ENCODE peak calls at places on chromosomes 5 and 9, in nine cellular contexts. P is heart left ventricle; O is fibroblast of lung; D is CD8-positive, alpha-beta T cell; Q is heart right ventricle; M is effector memory CD4-positive, alpha-beta T cell; U is body of pancreas; B is CD4-positive, alpha-beta T cell; J is dorsolateral prefrontal cortex. R is an unnamed sample.

GRCh38 chr5:5313081-5313736 is 109.3 kb upstream of the ICE1 start:
- DNase-seq in P (no peak), O (no peak), D (no peak), Q (no peak), M (no peak), U (peak; percentile 36), B (no peak), J (no peak), R (no peak)

GRCh38 chr9:131530546-131530929 is 525 bp downstream of the UCK1 start:
- DNase-seq in P (no peak), O (no peak), D (no peak), Q (no peak), M (no peak), U (peak; percentile 44), B (no peak), J (no peak), R (no peak)

GRCh38 chr9:109477269-109478203 is 20.6 kb downstream of the PTPN3 start:
- DNase-seq in P (no peak), O (no peak), D (no peak), Q (no peak), M (no peak), U (peak; percentile 97), B (no peak), J (no peak), R (no peak)

GRCh38 chr9:130239741-130240241 is 25.8 kb upstream of the HMCN2 start:
- DNase-seq in P (no peak), O (peak; percentile 14), D (no peak), Q (no peak), M (no peak), U (no peak), B (no peak), J (no peak), R (no peak)

GRCh38 chr5:122291000-122291592 is 20.9 kb upstream of the SNCAIP start:
- DNase-seq in P (no peak), O (no peak), D (no peak), Q (no peak), M (no peak), U (no peak), B (no peak), J (no peak), R (no peak)

GRCh38 chr5:179125789-179126505 is 65.8 kb downstream of the ZNF354C start:
- DNase-seq in P (no peak), O (no peak), D (no peak), Q (no peak), M (no peak), U (no peak), B (no peak), J (no peak), R (no peak)

GRCh38 chr5:14871084-14871572 is 450 bp downstream of the ANKH start:
- DNase-seq in P (peak; percentile 74), O (no peak), D (peak; percentile 34), Q (peak; percentile 34), M (no peak), U (peak; percentile 27), B (peak; percentile 11), J (peak; percentile 27), R (peak; percentile 14)

GRCh38 chr9:13279284-13280162 is at the start of gene MPDZ:
- DNase-seq in P (peak; percentile 83), O (peak; percentile 67), D (no peak), Q (peak; percentile 73), M (no peak), U (peak; percentile 57), B (no peak), J (peak; percentile 56), R (peak; percentile 68)

GRCh38 chr9:4196376-4196775 is 103.5 kb downstream of the GLIS3 start:
- DNase-seq in P (no peak), O (no peak), D (no peak), Q (no peak), M (no peak), U (no peak), B (no peak), J (no peak), R (no peak)

GRCh38 chr9:16344343-16344742 is 526.1 kb downstream of the BNC2 start:
- DNase-seq in P (no peak), O (peak; percentile 79), D (no peak), Q (no peak), M (no peak), U (no peak), B (no peak), J (no peak), R (no peak)

GRCh38 chr9:504921-505821 is 290.5 kb downstream of the DOCK8 start:
- DNase-seq in P (peak; percentile 68), O (no peak), D (peak; percentile 12), Q (peak; percentile 45), M (no peak), U (peak; percentile 28), B (peak; percentile 2), J (no peak), R (peak; percentile 7)

GRCh38 chr5:150636391-150637244 is 3.8 kb upstream of the SYNPO start:
- DNase-seq in P (peak; percentile 28), O (peak; percentile 58), D (no peak), Q (no peak), M (no peak), U (peak; percentile 68), B (no peak), J (no peak), R (no peak)

GRCh38 chr5:40680741-40681350 is 1.1 kb downstream of the PTGER4 start:
- DNase-seq in P (peak; percentile 65), O (peak; percentile 61), D (peak; percentile 54), Q (peak; percentile 27), M (peak; percentile 33), U (peak; percentile 45), B (peak; percentile 28), J (no peak), R (no peak)

DNA sequence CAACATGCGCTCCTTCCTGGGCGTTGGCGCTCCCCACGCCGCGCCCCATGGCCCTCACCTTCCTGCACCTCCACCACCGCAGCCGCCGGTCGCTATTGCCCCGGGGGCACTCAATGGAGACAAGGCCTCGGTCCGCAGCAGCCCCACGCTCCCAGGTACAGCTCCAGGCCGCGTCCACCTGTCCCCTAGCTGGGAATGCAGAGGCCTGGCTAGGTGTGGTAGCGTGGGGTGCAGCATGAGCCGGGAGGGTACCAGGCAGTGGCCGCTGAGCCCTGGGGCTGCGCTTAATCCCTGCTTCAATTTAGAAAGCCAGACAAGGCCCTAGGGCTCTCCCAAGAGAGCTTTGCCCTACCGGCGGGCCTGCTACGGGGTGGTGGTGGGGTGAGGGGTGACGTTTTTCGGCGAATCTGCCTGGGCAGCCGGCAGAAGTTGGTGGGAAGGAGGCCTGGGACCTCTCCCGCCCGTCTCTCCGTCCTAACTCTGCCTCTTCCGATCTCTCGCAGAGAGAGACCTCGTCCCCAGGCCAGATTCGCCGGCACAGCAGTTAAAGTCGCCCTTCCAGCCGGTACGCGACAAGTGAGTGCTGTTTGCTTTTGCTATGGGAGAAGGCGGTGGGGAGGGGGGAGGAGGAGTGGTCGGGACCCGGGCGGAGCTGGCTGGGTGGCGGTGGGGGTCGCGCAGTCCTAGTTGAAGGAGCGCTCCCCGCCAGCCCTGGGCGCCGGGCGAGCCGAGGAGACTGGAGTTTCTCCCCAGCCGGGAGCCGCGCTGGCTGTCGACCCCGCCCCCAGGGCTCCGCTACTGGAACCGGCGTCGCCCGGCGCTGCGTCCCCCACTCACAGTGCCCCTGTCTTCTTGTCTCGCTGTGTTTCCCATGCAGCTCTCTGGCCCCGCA is 4.7 kb downstream of the IRX1 start:
- DNase-seq in P (peak; percentile 56), O (no peak), D (no peak), Q (no peak), M (no peak), U (no peak), B (no peak), J (no peak), R (no peak)
- H3K27ac ChIP-seq in P (no peak overlapping the region), O (no peak overlapping the region), D (no peak overlapping the region), Q (no peak overlapping the region), M (no peak overlapping the region), U (no peak overlapping the region), B (no peak overlapping the region), J (no peak overlapping the region), R (no peak overlapping the region)

GRCh38 chr5:997001-997474 is 11.6 kb upstream of the NKD2 start:
- DNase-seq in P (peak; percentile 65), O (no peak), D (no peak), Q (peak; percentile 29), M (no peak), U (peak; percentile 36), B (no peak), J (no peak), R (no peak)
- H3K27ac ChIP-seq in P (no peak overlapping the region), O (no peak overlapping the region), D (no peak overlapping the region), Q (peak overlapping the region; percentile 74), M (no peak overlapping the region), U (peak overlapping the region; percentile 38), B (no peak overlapping the region), J (no peak overlapping the region), R (no peak overlapping the region)

GRCh38 chr5:74391410-74391809 is 249.1 kb downstream of the ENC1 start:
- DNase-seq in P (no peak), O (peak; percentile 71), D (no peak), Q (no peak), M (no peak), U (no peak), B (no peak), J (no peak), R (no peak)

GRCh38 chr5:74393943-74394342 is 246.6 kb downstream of the ENC1 start:
- DNase-seq in P (no peak), O (no peak), D (no peak), Q (no peak), M (no peak), U (no peak), B (no peak), J (no peak), R (no peak)

GRCh38 chr5:74394543-74394923 is 246.0 kb downstream of the ENC1 start:
- DNase-seq in P (no peak), O (no peak), D (no peak), Q (no peak), M (no peak), U (no peak), B (no peak), J (no peak), R (no peak)

GRCh38 chr5:74390822-74391221 is 249.7 kb downstream of the ENC1 start:
- DNase-seq in P (no peak), O (no peak), D (no peak), Q (no peak), M (no peak), U (no peak), B (no peak), J (no peak), R (no peak)

GRCh38 chr5:74392698-74393431 is 247.7 kb downstream of the ENC1 start:
- DNase-seq in P (no peak), O (peak; percentile 38), D (no peak), Q (no peak), M (no peak), U (no peak), B (no peak), J (no peak), R (no peak)
- H3K27ac ChIP-seq in P (no peak overlapping the region), O (no peak overlapping the region), D (no peak overlapping the region), Q (no peak overlapping the region), M (no peak overlapping the region), U (no peak overlapping the region), B (no peak overlapping the region), J (peak overlapping the region; percentile 72), R (no peak overlapping the region)

DNA sequence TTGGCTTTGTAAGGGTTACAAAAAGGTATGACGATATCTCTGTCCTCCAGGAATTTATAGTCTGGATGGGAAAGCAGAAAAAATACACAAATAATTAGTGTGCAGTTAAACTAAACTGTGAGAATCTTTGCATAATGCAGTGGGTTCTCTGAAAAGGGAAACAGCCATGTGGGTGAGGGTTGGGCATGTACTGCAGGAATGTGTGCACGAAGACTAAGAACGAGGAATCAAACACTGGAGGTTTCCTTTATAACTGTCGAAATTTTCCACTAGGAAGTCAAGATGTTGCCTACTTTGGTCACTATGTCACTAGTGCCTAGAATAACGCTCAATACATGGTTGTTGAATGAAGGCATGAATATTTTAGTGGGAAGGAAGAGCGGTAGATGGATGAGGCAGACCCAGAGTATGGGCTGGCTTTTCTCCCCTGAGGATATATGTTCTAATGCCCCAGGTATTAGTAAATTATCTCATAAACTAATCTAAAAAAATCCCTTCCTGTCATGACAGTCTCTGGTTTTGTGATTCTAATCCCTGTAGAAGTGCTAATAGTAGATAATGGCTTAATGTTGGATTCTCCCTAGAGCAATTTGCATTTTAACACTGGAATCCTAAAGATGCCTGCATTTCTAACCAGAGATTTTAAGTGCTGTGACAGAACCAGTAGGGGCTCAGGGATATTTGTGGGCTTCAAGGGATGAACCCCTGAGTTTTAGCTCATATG is 227.3 kb downstream of the NMUR2 start:
- DNase-seq in P (no peak), O (no peak), D (no peak), Q (no peak), M (no peak), U (no peak), B (no peak), J (no peak), R (no peak)
- H3K27ac ChIP-seq in P (no peak overlapping the region), O (no peak overlapping the region), D (no peak overlapping the region), Q (no peak overlapping the region), M (no peak overlapping the region), U (no peak overlapping the region), B (no peak overlapping the region), J (no peak overlapping the region), R (no peak overlapping the region)

R was measured in substantia nigra.